ENCODE peak calls at places on chromosomes 7 and 10, in seven cellular contexts. One of them, this sample, is unnamed.

GRCh38 chr10:125094111-125094705 is 66.2 kb downstream of the CTBP2 start:
- DNase-seq in H1: no peak
- DNase-seq in spleen: peak; percentile 38
- DNase-seq in gastrocnemius medialis: no peak
- DNase-seq in A549: no peak
- DNase-seq in NB4: no peak
- DNase-seq in sigmoid colon: peak; percentile 56
- DNase-seq in this sample: no peak

GRCh38 chr7:100983451-100984187 is 14.3 kb downstream of the MUC12 start:
- DNase-seq in H1: no peak
- DNase-seq in spleen: peak; percentile 11
- DNase-seq in gastrocnemius medialis: no peak
- DNase-seq in A549: peak; percentile 91
- DNase-seq in NB4: no peak
- DNase-seq in sigmoid colon: no peak
- DNase-seq in this sample: no peak

GRCh38 chr10:5963591-5963990 is 13.8 kb downstream of the IL15RA start:
- DNase-seq in H1: no peak
- DNase-seq in spleen: no peak
- DNase-seq in gastrocnemius medialis: peak; percentile 5
- DNase-seq in A549: no peak
- DNase-seq in NB4: no peak
- DNase-seq in sigmoid colon: peak; percentile 29
- DNase-seq in this sample: no peak

GRCh38 chr10:97096327-97097153 is 89.2 kb downstream of the SLIT1 start:
- DNase-seq in H1: no peak
- DNase-seq in spleen: no peak
- DNase-seq in gastrocnemius medialis: peak; percentile 16
- DNase-seq in A549: no peak
- DNase-seq in NB4: no peak
- DNase-seq in sigmoid colon: no peak
- DNase-seq in this sample: no peak

GRCh38 chr10:129768437-129769355 is 195.4 kb downstream of the EBF3 start:
- DNase-seq in H1: peak; percentile 75
- DNase-seq in spleen: peak; percentile 62
- DNase-seq in gastrocnemius medialis: no peak
- DNase-seq in A549: no peak
- DNase-seq in NB4: peak; percentile 65
- DNase-seq in sigmoid colon: no peak
- DNase-seq in this sample: no peak

GRCh38 chr7:18505870-18506460 is 10.4 kb downstream of the HDAC9 start:
- DNase-seq in H1: no peak
- DNase-seq in spleen: no peak
- DNase-seq in gastrocnemius medialis: peak; percentile 43
- DNase-seq in A549: no peak
- DNase-seq in NB4: no peak
- DNase-seq in sigmoid colon: no peak
- DNase-seq in this sample: no peak

GRCh38 chr10:116715839-116716377 is 26.5 kb downstream of the HSPA12A start:
- DNase-seq in H1: no peak
- DNase-seq in spleen: no peak
- DNase-seq in gastrocnemius medialis: no peak
- DNase-seq in A549: no peak
- DNase-seq in NB4: no peak
- DNase-seq in sigmoid colon: peak; percentile 48
- DNase-seq in this sample: no peak

GRCh38 chr7:33201821-33202220 is 72.5 kb downstream of the BBS9 start:
- DNase-seq in H1: no peak
- DNase-seq in spleen: no peak
- DNase-seq in gastrocnemius medialis: no peak
- DNase-seq in A549: no peak
- DNase-seq in NB4: no peak
- DNase-seq in sigmoid colon: no peak
- DNase-seq in this sample: no peak

GRCh38 chr7:1919539-1920265 is 249.6 kb downstream of the ELFN1 start:
- DNase-seq in H1: no peak
- DNase-seq in spleen: peak; percentile 69
- DNase-seq in gastrocnemius medialis: peak; percentile 64
- DNase-seq in A549: no peak
- DNase-seq in NB4: peak; percentile 70
- DNase-seq in sigmoid colon: no peak
- DNase-seq in this sample: no peak

GRCh38 chr7:30074422-30075030 is 46.3 kb downstream of the PLEKHA8 start:
- DNase-seq in H1: no peak
- DNase-seq in spleen: no peak
- DNase-seq in gastrocnemius medialis: no peak
- DNase-seq in A549: peak; percentile 49
- DNase-seq in NB4: peak; percentile 65
- DNase-seq in sigmoid colon: no peak
- DNase-seq in this sample: peak; percentile 52

GRCh38 chr10:69976795-69977546 is 75.7 kb upstream of the MACROH2A2 start:
- DNase-seq in H1: no peak
- DNase-seq in spleen: no peak
- DNase-seq in gastrocnemius medialis: no peak
- DNase-seq in A549: no peak
- DNase-seq in NB4: peak; percentile 63
- DNase-seq in sigmoid colon: no peak
- DNase-seq in this sample: no peak

GRCh38 chr7:1758417-1758858 is 88.4 kb downstream of the ELFN1 start:
- DNase-seq in H1: no peak
- DNase-seq in spleen: peak; percentile 72
- DNase-seq in gastrocnemius medialis: no peak
- DNase-seq in A549: peak; percentile 66
- DNase-seq in NB4: peak; percentile 69
- DNase-seq in sigmoid colon: peak; percentile 63
- DNase-seq in this sample: no peak

GRCh38 chr7:4076701-4077294 is 605.3 kb upstream of the FOXK1 start:
- DNase-seq in H1: no peak
- DNase-seq in spleen: peak; percentile 54
- DNase-seq in gastrocnemius medialis: no peak
- DNase-seq in A549: no peak
- DNase-seq in NB4: no peak
- DNase-seq in sigmoid colon: no peak
- DNase-seq in this sample: no peak

GRCh38 chr10:68332259-68333057 is at the start of gene PBLD:
- DNase-seq in H1: peak; percentile 82
- DNase-seq in spleen: peak; percentile 91
- DNase-seq in gastrocnemius medialis: peak; percentile 66
- DNase-seq in A549: peak; percentile 82
- DNase-seq in NB4: peak; percentile 89
- DNase-seq in sigmoid colon: peak; percentile 86
- DNase-seq in this sample: peak; percentile 83
- TF ChIP-seq POLR2A in H1: peak; percentile 82
- TF ChIP-seq POLR2A in spleen: peak; percentile 46
- TF ChIP-seq POLR2A in gastrocnemius medialis: peak; percentile 62
- TF ChIP-seq POLR2A in A549: peak; percentile 73
- TF ChIP-seq POLR2A in NB4: peak; percentile 62
- TF ChIP-seq POLR2A in sigmoid colon: peak; percentile 83
- TF ChIP-seq POLR2A in this sample: peak; percentile 84

GRCh38 chr10:89692416-89692815 is 9.0 kb upstream of the KIF20B start:
- DNase-seq in H1: no peak
- DNase-seq in spleen: no peak
- DNase-seq in gastrocnemius medialis: no peak
- DNase-seq in A549: no peak
- DNase-seq in NB4: no peak
- DNase-seq in sigmoid colon: no peak
- DNase-seq in this sample: no peak
- TF ChIP-seq POLR2A in H1: no peak
- TF ChIP-seq POLR2A in spleen: no peak
- TF ChIP-seq POLR2A in gastrocnemius medialis: no peak
- TF ChIP-seq POLR2A in A549: no peak
- TF ChIP-seq POLR2A in NB4: no peak
- TF ChIP-seq POLR2A in sigmoid colon: no peak
- TF ChIP-seq POLR2A in this sample: no peak

GRCh38 chr7:91941450-91941849 is 788 bp downstream of the AKAP9 start:
- DNase-seq in H1: no peak
- DNase-seq in spleen: no peak
- DNase-seq in gastrocnemius medialis: peak; percentile 75
- DNase-seq in A549: peak; percentile 35
- DNase-seq in NB4: peak; percentile 77
- DNase-seq in sigmoid colon: no peak
- DNase-seq in this sample: peak; percentile 60

GRCh38 chr7:91942312-91942711 is 1.6 kb downstream of the AKAP9 start:
- DNase-seq in H1: no peak
- DNase-seq in spleen: no peak
- DNase-seq in gastrocnemius medialis: no peak
- DNase-seq in A549: no peak
- DNase-seq in NB4: peak; percentile 50
- DNase-seq in sigmoid colon: no peak
- DNase-seq in this sample: no peak

GRCh38 chr7:91945476-91945875 is 4.8 kb downstream of the AKAP9 start:
- DNase-seq in H1: no peak
- DNase-seq in spleen: no peak
- DNase-seq in gastrocnemius medialis: no peak
- DNase-seq in A549: peak; percentile 74
- DNase-seq in NB4: peak; percentile 75
- DNase-seq in sigmoid colon: no peak
- DNase-seq in this sample: no peak

GRCh38 chr7:91940572-91941341 is at the start of gene AKAP9:
- DNase-seq in H1: peak; percentile 85
- DNase-seq in spleen: peak; percentile 99
- DNase-seq in gastrocnemius medialis: peak; percentile 88
- DNase-seq in A549: peak; percentile 91
- DNase-seq in NB4: peak; percentile 96
- DNase-seq in sigmoid colon: peak; percentile 92
- DNase-seq in this sample: peak; percentile 89

GRCh38 chr7:91940171-91940570 is 491 bp upstream of the AKAP9 start:
- DNase-seq in H1: peak; percentile 49
- DNase-seq in spleen: no peak
- DNase-seq in gastrocnemius medialis: no peak
- DNase-seq in A549: peak; percentile 16
- DNase-seq in NB4: peak; percentile 77
- DNase-seq in sigmoid colon: no peak
- DNase-seq in this sample: peak; percentile 46
- TF ChIP-seq POLR2A in H1: no peak
- TF ChIP-seq POLR2A in spleen: no peak
- TF ChIP-seq POLR2A in gastrocnemius medialis: no peak
- TF ChIP-seq POLR2A in A549: no peak
- TF ChIP-seq POLR2A in NB4: no peak
- TF ChIP-seq POLR2A in sigmoid colon: no peak
- TF ChIP-seq POLR2A in this sample: no peak

GRCh38 chr10:3774814-3775670 is 10.0 kb downstream of the KLF6 start:
- DNase-seq in H1: no peak
- DNase-seq in spleen: no peak
- DNase-seq in gastrocnemius medialis: peak; percentile 72
- DNase-seq in A549: peak; percentile 74
- DNase-seq in NB4: peak; percentile 34
- DNase-seq in sigmoid colon: peak; percentile 73
- DNase-seq in this sample: peak; percentile 85
- TF ChIP-seq POLR2A in H1: no peak
- TF ChIP-seq POLR2A in spleen: no peak
- TF ChIP-seq POLR2A in gastrocnemius medialis: peak; percentile 41
- TF ChIP-seq POLR2A in A549: no peak
- TF ChIP-seq POLR2A in NB4: no peak
- TF ChIP-seq POLR2A in sigmoid colon: no peak
- TF ChIP-seq POLR2A in this sample: peak; percentile 77

DNA sequence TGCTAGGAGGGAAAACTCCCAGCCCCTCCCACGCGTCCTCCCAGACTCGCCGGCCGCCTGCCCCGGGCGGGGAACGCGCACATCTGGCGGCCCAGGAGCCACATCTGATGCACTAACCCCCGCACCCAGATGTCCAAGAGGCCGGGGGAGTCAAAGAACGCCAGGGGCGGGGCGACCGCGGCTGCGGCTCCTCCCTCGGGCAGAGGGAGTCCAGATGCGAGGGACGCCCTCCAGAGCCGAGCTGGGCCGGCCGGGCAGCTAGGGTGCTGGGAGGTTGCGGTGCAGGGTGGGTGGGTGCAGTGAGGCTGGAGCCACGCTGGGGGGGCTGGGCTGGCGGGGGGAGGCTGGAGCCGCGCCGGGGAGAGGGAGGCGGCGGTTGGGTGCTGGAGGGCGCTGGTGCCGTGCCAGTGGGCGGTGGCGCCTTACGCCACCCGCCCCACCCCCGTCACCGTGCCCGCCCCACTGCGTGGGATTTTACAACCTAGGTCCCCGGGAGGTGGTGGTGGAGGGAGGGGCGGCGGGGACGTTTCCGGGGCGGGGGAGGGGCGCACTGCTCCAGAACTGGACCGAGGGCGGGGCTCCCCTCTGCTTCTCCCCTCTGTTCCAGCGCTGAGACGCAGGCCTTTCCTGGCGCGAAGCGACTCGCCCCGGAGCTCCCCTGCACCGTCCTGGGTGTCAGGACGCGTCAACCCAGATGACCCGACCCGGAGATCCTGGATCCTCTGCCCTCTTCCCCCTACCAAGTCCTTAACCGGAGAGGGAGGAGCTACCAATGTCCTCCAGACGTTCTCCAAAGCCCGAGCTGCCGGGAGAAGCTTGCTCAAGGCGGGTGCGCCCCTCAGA is 109.1 kb downstream of the REEP3 start:
- DNase-seq in H1: peak; percentile 84
- DNase-seq in spleen: peak; percentile 94
- DNase-seq in gastrocnemius medialis: peak; percentile 85
- DNase-seq in A549: peak; percentile 93
- DNase-seq in NB4: peak; percentile 98
- DNase-seq in sigmoid colon: peak; percentile 97
- DNase-seq in this sample: peak; percentile 80
- TF ChIP-seq POLR2A in H1: peak; percentile 79
- TF ChIP-seq POLR2A in spleen: no peak
- TF ChIP-seq POLR2A in gastrocnemius medialis: peak; percentile 61
- TF ChIP-seq POLR2A in A549: peak; percentile 43
- TF ChIP-seq POLR2A in NB4: peak; percentile 61
- TF ChIP-seq POLR2A in sigmoid colon: peak; percentile 48
- TF ChIP-seq POLR2A in this sample: no peak